ENCODE peak calls at places on chromosome 1, in seven cellular contexts. L is GM03348; G is cardiac fibroblast; T is spleen; F is amygdala; P is GM10248; O is stimulated activated CD8-positive, alpha-beta memory T cell treated with anti-CD3 and anti-CD28 coated beads, Interleukin-2, amount 100 ng/mL, for 48 hours. D is an unnamed sample.

GRCh38 chr1:29490204-29490934 is 254.0 kb downstream of the PTPRU start:
- DNase-seq in O (no peak), F (no peak), P (no peak), L (no peak), T (no peak), G (no peak), D (no peak)

GRCh38 chr1:156760092-156760795 is 7.1 kb upstream of the PRCC start:
- DNase-seq in L (no peak), P (no peak), T (no peak), G (no peak), O (no peak), F (no peak), D (peak; percentile 89)

GRCh38 chr1:58874757-58875755 is 91.2 kb upstream of the JUN start:
- DNase-seq in T (no peak), G (peak; percentile 62), P (no peak), F (peak; percentile 49), O (no peak), L (peak; percentile 60), D (no peak)

GRCh38 chr1:31977361-31978131 is 36.1 kb upstream of the KHDRBS1 start:
- DNase-seq in P (peak; percentile 45), F (no peak), T (peak; percentile 38), L (peak; percentile 77), O (no peak), G (peak; percentile 85), D (peak; percentile 74)

GRCh38 chr1:203168991-203169390 is 6.6 kb downstream of the MYBPH start:
- DNase-seq in P (no peak), F (no peak), O (no peak), T (peak; percentile 55), G (no peak), L (no peak), D (no peak)

GRCh38 chr1:17289756-17290155 is 18.2 kb upstream of the PADI4 start:
- DNase-seq in O (no peak), L (no peak), T (peak; percentile 1), P (no peak), G (peak; percentile 46), F (no peak), D (no peak)

GRCh38 chr1:89850844-89851410 is 30.1 kb downstream of the LRRC8D start:
- DNase-seq in T (no peak), P (no peak), F (no peak), L (no peak), G (no peak), O (no peak), D (no peak)

GRCh38 chr1:232011961-232012360 is 385.4 kb downstream of the DISC1 start:
- DNase-seq in L (no peak), T (no peak), F (no peak), G (peak; percentile 36), O (no peak), P (no peak), D (no peak)

GRCh38 chr1:7386226-7387052 is 384.7 kb upstream of the VAMP3 start:
- DNase-seq in L (no peak), O (no peak), F (no peak), P (no peak), T (peak; percentile 69), G (peak; percentile 8), D (no peak)

GRCh38 chr1:246142320-246142893 is 364.7 kb downstream of the SMYD3 start:
- DNase-seq in L (peak; percentile 73), O (no peak), T (no peak), G (peak; percentile 100), P (no peak), F (no peak), D (no peak)

GRCh38 chr1:161185732-161186311 is 8.5 kb upstream of the B4GALT3 start:
- DNase-seq in G (peak; percentile 17), P (no peak), F (no peak), L (no peak), O (no peak), T (peak; percentile 72), D (no peak)

D was measured in cerebellar cortex.